ENCODE peak calls at places on chromosomes 12 and 14, in five cellular contexts. One of them, this sample, is unnamed.

GRCh38 chr14:58912799-58913432 is 275.2 kb downstream of the DACT1 start:
- DNase-seq in pons: no peak
- DNase-seq in IMR-90: peak; percentile 64
- DNase-seq in C1 segment of cervical spinal cord: no peak
- DNase-seq in HuH-7: no peak
- DNase-seq in this sample: no peak

GRCh38 chr12:60308366-60309000 is 712.7 kb downstream of the SLC16A7 start:
- DNase-seq in HuH-7: no peak
- DNase-seq in pons: no peak
- DNase-seq in IMR-90: peak; percentile 30
- DNase-seq in C1 segment of cervical spinal cord: no peak
- DNase-seq in this sample: no peak

GRCh38 chr14:106419432-106419831 is 893.0 kb downstream of the TMEM121 start:
- DNase-seq in C1 segment of cervical spinal cord: no peak
- DNase-seq in HuH-7: no peak
- DNase-seq in IMR-90: no peak
- DNase-seq in pons: no peak
- DNase-seq in this sample: no peak

GRCh38 chr12:107404981-107405380 is 280.6 kb upstream of the PWP1 start:
- DNase-seq in HuH-7: peak; percentile 34
- DNase-seq in C1 segment of cervical spinal cord: no peak
- DNase-seq in pons: no peak
- DNase-seq in IMR-90: peak; percentile 36
- DNase-seq in this sample: peak; percentile 44

GRCh38 chr12:101108130-101108529 is 101.9 kb downstream of the SLC5A8 start:
- DNase-seq in pons: no peak
- DNase-seq in IMR-90: no peak
- DNase-seq in C1 segment of cervical spinal cord: no peak
- DNase-seq in HuH-7: peak; percentile 6
- DNase-seq in this sample: no peak

GRCh38 chr12:124625867-124626675 is 58.7 kb upstream of the NCOR2 start:
- DNase-seq in pons: no peak
- DNase-seq in C1 segment of cervical spinal cord: no peak
- DNase-seq in IMR-90: peak; percentile 53
- DNase-seq in HuH-7: peak; percentile 21
- DNase-seq in this sample: no peak

GRCh38 chr14:69287096-69287991 is 27.4 kb downstream of the GALNT16 start:
- DNase-seq in C1 segment of cervical spinal cord: no peak
- DNase-seq in pons: no peak
- DNase-seq in HuH-7: no peak
- DNase-seq in IMR-90: no peak
- DNase-seq in this sample: no peak

GRCh38 chr12:26122681-26123481 is 2.0 kb downstream of the BHLHE41 start:
- DNase-seq in HuH-7: peak; percentile 62
- DNase-seq in IMR-90: peak; percentile 79
- DNase-seq in pons: no peak
- DNase-seq in C1 segment of cervical spinal cord: peak; percentile 27
- DNase-seq in this sample: peak; percentile 28

GRCh38 chr12:82176761-82177490 is 181.3 kb downstream of the CCDC59 start:
- DNase-seq in pons: no peak
- DNase-seq in HuH-7: no peak
- DNase-seq in IMR-90: no peak
- DNase-seq in C1 segment of cervical spinal cord: no peak
- DNase-seq in this sample: no peak

GRCh38 chr12:117255386-117255785 is 65.1 kb upstream of the FBXO21 start:
- DNase-seq in pons: no peak
- DNase-seq in C1 segment of cervical spinal cord: no peak
- DNase-seq in IMR-90: no peak
- DNase-seq in HuH-7: no peak
- DNase-seq in this sample: no peak

GRCh38 chr12:48336564-48336963 is 14.2 kb downstream of the ZNF641 start:
- DNase-seq in C1 segment of cervical spinal cord: no peak
- DNase-seq in pons: no peak
- DNase-seq in HuH-7: peak; percentile 43
- DNase-seq in IMR-90: no peak
- DNase-seq in this sample: no peak

GRCh38 chr14:105507247-105507646 is 16.2 kb downstream of the TEDC1 start:
- DNase-seq in pons: no peak
- DNase-seq in C1 segment of cervical spinal cord: no peak
- DNase-seq in IMR-90: no peak
- DNase-seq in HuH-7: no peak
- DNase-seq in this sample: no peak

GRCh38 chr12:32483499-32483898 is 84.1 kb downstream of the FGD4 start:
- DNase-seq in C1 segment of cervical spinal cord: no peak
- DNase-seq in IMR-90: no peak
- DNase-seq in pons: peak; percentile 86
- DNase-seq in HuH-7: no peak
- DNase-seq in this sample: no peak

GRCh38 chr14:78974691-78975090 is 804.5 kb downstream of the NRXN3 start:
- DNase-seq in C1 segment of cervical spinal cord: no peak
- DNase-seq in HuH-7: no peak
- DNase-seq in IMR-90: peak; percentile 82
- DNase-seq in pons: no peak
- DNase-seq in this sample: no peak

GRCh38 chr12:105977256-105978051 is 161.3 kb downstream of the NUAK1 start:
- DNase-seq in pons: no peak
- DNase-seq in C1 segment of cervical spinal cord: no peak
- DNase-seq in IMR-90: peak; percentile 91
- DNase-seq in HuH-7: no peak
- DNase-seq in this sample: no peak

GRCh38 chr14:22427771-22428228 is 161.2 kb downstream of the DAD1 start:
- DNase-seq in IMR-90: peak; percentile 57
- DNase-seq in HuH-7: peak; percentile 47
- DNase-seq in C1 segment of cervical spinal cord: no peak
- DNase-seq in pons: peak; percentile 74
- DNase-seq in this sample: no peak

GRCh38 chr14:54772451-54772881 is 130.2 kb downstream of the GCH1 start:
- DNase-seq in IMR-90: peak; percentile 59
- DNase-seq in pons: no peak
- DNase-seq in C1 segment of cervical spinal cord: no peak
- DNase-seq in HuH-7: no peak
- DNase-seq in this sample: no peak